ENCODE peak calls at places on chromosomes 3 and 15, in ten cellular contexts. One of them, this sample, is unnamed.
A peak's percentile ranks its signal among the peaks of the same experiment; 100 is the strongest.

GRCh38 chr3:29283297-29283681 is 2.4 kb downstream of the RBMS3 start:
- DNase-seq in right atrium auricular region: no peak
- DNase-seq in Peyer's patch: no peak
- DNase-seq in neuronal stem cell: no peak
- DNase-seq in colonic mucosa: no peak
- DNase-seq in esophagus squamous epithelium: no peak
- DNase-seq in GM23338: no peak
- DNase-seq in HCT116: no peak
- DNase-seq in tibial artery: no peak
- DNase-seq in GM23248: peak; percentile 39
- DNase-seq in this sample: no peak

GRCh38 chr15:95286911-95287769 is 1043.4 kb upstream of the NR2F2 start:
- DNase-seq in right atrium auricular region: no peak
- DNase-seq in Peyer's patch: no peak
- DNase-seq in neuronal stem cell: peak; percentile 92
- DNase-seq in colonic mucosa: no peak
- DNase-seq in esophagus squamous epithelium: no peak
- DNase-seq in GM23338: peak; percentile 54
- DNase-seq in HCT116: no peak
- DNase-seq in tibial artery: no peak
- DNase-seq in GM23248: no peak
- DNase-seq in this sample: no peak

GRCh38 chr3:27607370-27607769 is 114.8 kb downstream of the EOMES start:
- DNase-seq in right atrium auricular region: no peak
- DNase-seq in Peyer's patch: no peak
- DNase-seq in neuronal stem cell: no peak
- DNase-seq in colonic mucosa: no peak
- DNase-seq in esophagus squamous epithelium: no peak
- DNase-seq in GM23338: peak; percentile 40
- DNase-seq in HCT116: no peak
- DNase-seq in tibial artery: no peak
- DNase-seq in GM23248: peak; percentile 61
- DNase-seq in this sample: no peak

GRCh38 chr3:57559526-57559925 is 3.5 kb downstream of the PDE12 start:
- DNase-seq in right atrium auricular region: no peak
- DNase-seq in Peyer's patch: no peak
- DNase-seq in neuronal stem cell: no peak
- DNase-seq in colonic mucosa: no peak
- DNase-seq in esophagus squamous epithelium: no peak
- DNase-seq in GM23338: no peak
- DNase-seq in HCT116: no peak
- DNase-seq in tibial artery: no peak
- DNase-seq in GM23248: peak; percentile 64
- DNase-seq in this sample: no peak

GRCh38 chr3:129439381-129439816 is 349 bp downstream of the MBD4 start:
- DNase-seq in right atrium auricular region: peak; percentile 73
- DNase-seq in Peyer's patch: peak; percentile 84
- DNase-seq in neuronal stem cell: no peak
- DNase-seq in colonic mucosa: peak; percentile 64
- DNase-seq in esophagus squamous epithelium: peak; percentile 49
- DNase-seq in GM23338: peak; percentile 71
- DNase-seq in HCT116: no peak
- DNase-seq in tibial artery: peak; percentile 58
- DNase-seq in GM23248: peak; percentile 64
- DNase-seq in this sample: peak; percentile 81

GRCh38 chr3:120432105-120432860 is 18.5 kb downstream of the FSTL1 start:
- DNase-seq in right atrium auricular region: no peak
- DNase-seq in Peyer's patch: no peak
- DNase-seq in neuronal stem cell: peak; percentile 63
- DNase-seq in colonic mucosa: no peak
- DNase-seq in esophagus squamous epithelium: no peak
- DNase-seq in GM23338: peak; percentile 91
- DNase-seq in HCT116: no peak
- DNase-seq in tibial artery: no peak
- DNase-seq in GM23248: peak; percentile 62
- DNase-seq in this sample: no peak

GRCh38 chr3:63753567-63753966 is 65.5 kb upstream of the C3orf49 start:
- DNase-seq in right atrium auricular region: no peak
- DNase-seq in Peyer's patch: no peak
- DNase-seq in neuronal stem cell: peak; percentile 15
- DNase-seq in colonic mucosa: no peak
- DNase-seq in esophagus squamous epithelium: no peak
- DNase-seq in GM23338: peak; percentile 61
- DNase-seq in HCT116: no peak
- DNase-seq in tibial artery: no peak
- DNase-seq in GM23248: peak; percentile 48
- DNase-seq in this sample: no peak

GRCh38 chr15:43541785-43542184 is 24.4 kb downstream of the MAP1A start:
- DNase-seq in right atrium auricular region: no peak
- DNase-seq in Peyer's patch: no peak
- DNase-seq in neuronal stem cell: no peak
- DNase-seq in colonic mucosa: no peak
- DNase-seq in esophagus squamous epithelium: no peak
- DNase-seq in GM23338: no peak
- DNase-seq in HCT116: no peak
- DNase-seq in tibial artery: no peak
- DNase-seq in GM23248: peak; percentile 37
- DNase-seq in this sample: no peak

GRCh38 chr3:150348500-150348899 is 59.6 kb upstream of the TSC22D2 start:
- DNase-seq in right atrium auricular region: peak; percentile 82
- DNase-seq in Peyer's patch: no peak
- DNase-seq in neuronal stem cell: no peak
- DNase-seq in colonic mucosa: no peak
- DNase-seq in esophagus squamous epithelium: no peak
- DNase-seq in GM23338: no peak
- DNase-seq in HCT116: peak; percentile 71
- DNase-seq in tibial artery: no peak
- DNase-seq in GM23248: peak; percentile 95
- DNase-seq in this sample: no peak

GRCh38 chr3:99962703-99963102 is 145.0 kb downstream of the CMSS1 start:
- DNase-seq in right atrium auricular region: no peak
- DNase-seq in Peyer's patch: no peak
- DNase-seq in neuronal stem cell: no peak
- DNase-seq in colonic mucosa: no peak
- DNase-seq in esophagus squamous epithelium: no peak
- DNase-seq in GM23338: no peak
- DNase-seq in HCT116: no peak
- DNase-seq in tibial artery: no peak
- DNase-seq in GM23248: peak; percentile 88
- DNase-seq in this sample: no peak

GRCh38 chr3:167783781-167784180 is 48.3 kb downstream of the SERPINI1 start:
- DNase-seq in right atrium auricular region: no peak
- DNase-seq in Peyer's patch: no peak
- DNase-seq in neuronal stem cell: no peak
- DNase-seq in colonic mucosa: no peak
- DNase-seq in esophagus squamous epithelium: no peak
- DNase-seq in GM23338: no peak
- DNase-seq in HCT116: no peak
- DNase-seq in tibial artery: no peak
- DNase-seq in GM23248: no peak
- DNase-seq in this sample: no peak

DNA sequence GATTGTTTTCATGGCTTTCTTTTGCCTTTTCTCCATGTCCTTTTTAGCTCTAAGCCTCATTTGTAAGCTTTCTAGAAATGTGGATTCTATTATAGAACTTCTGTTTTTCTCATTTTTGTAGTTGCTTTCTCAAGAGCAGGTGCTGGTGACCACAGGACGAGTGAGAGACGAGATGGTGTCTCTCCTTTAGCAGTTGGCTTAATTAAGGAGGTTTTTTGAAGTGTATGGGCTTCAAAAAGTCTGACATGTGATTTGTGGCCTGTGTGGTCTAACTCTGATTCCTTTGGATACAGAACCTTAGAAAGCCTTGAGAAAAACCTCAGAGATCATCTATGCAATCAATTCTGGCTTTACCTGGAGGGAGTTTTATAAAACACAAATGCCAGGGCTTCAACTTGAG is 292.8 kb downstream of the LPP start:
- DNase-seq in right atrium auricular region: no peak
- DNase-seq in Peyer's patch: peak; percentile 50
- DNase-seq in neuronal stem cell: no peak
- DNase-seq in colonic mucosa: no peak
- DNase-seq in esophagus squamous epithelium: no peak
- DNase-seq in GM23338: no peak
- DNase-seq in HCT116: no peak
- DNase-seq in tibial artery: no peak
- DNase-seq in GM23248: no peak
- DNase-seq in this sample: no peak
- H3K27ac ChIP-seq in right atrium auricular region: no peak overlapping the region
- H3K27ac ChIP-seq in Peyer's patch: no peak overlapping the region
- H3K27ac ChIP-seq in neuronal stem cell: no peak overlapping the region
- H3K27ac ChIP-seq in colonic mucosa: no peak overlapping the region
- H3K27ac ChIP-seq in esophagus squamous epithelium: no peak overlapping the region
- H3K27ac ChIP-seq in GM23338: no peak overlapping the region
- H3K27ac ChIP-seq in HCT116: no peak overlapping the region
- H3K27ac ChIP-seq in tibial artery: no peak overlapping the region
- H3K27ac ChIP-seq in GM23248: no peak overlapping the region
- H3K27ac ChIP-seq in this sample: no peak overlapping the region

DNA sequence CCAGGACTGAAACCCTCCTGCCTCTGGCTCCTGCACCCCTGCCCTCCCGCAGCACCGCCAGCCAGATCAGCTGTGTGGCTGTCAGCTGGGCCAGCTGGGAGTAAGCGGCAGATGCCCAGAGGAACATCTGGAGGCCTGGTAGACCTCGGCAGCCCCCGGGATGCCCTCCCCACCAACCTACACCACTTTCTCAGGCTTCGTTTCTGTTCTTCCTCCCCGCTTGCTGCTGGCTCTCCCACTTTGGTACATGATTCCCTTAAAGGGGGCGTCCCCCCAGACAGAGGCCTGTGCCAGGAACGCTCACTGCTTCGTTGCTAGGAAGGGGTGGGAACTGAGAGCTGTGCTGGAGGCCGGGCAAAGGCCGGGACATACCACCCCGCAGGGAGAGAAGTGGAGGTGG is 91.4 kb upstream of the RPL32 start:
- DNase-seq in right atrium auricular region: no peak
- DNase-seq in Peyer's patch: no peak
- DNase-seq in neuronal stem cell: no peak
- DNase-seq in colonic mucosa: no peak
- DNase-seq in esophagus squamous epithelium: no peak
- DNase-seq in GM23338: no peak
- DNase-seq in HCT116: no peak
- DNase-seq in tibial artery: no peak
- DNase-seq in GM23248: no peak
- DNase-seq in this sample: no peak
- H3K4me1 ChIP-seq in right atrium auricular region: peaks cover 74% of the 10 kb centered on the region
- H3K4me1 ChIP-seq in Peyer's patch: peaks cover 32% of the 10 kb centered on the region
- H3K4me1 ChIP-seq in neuronal stem cell: no peaks in the 10 kb centered on the region
- H3K4me1 ChIP-seq in colonic mucosa: no peaks in the 10 kb centered on the region
- H3K4me1 ChIP-seq in esophagus squamous epithelium: peaks cover 51% of the 10 kb centered on the region
- H3K4me1 ChIP-seq in GM23338: no peaks in the 10 kb centered on the region
- H3K4me1 ChIP-seq in HCT116: no peaks in the 10 kb centered on the region
- H3K4me1 ChIP-seq in tibial artery: peaks cover 62% of the 10 kb centered on the region
- H3K4me1 ChIP-seq in GM23248: no peaks in the 10 kb centered on the region
- H3K4me1 ChIP-seq in this sample: peaks cover 34% of the 10 kb centered on the region

DNA sequence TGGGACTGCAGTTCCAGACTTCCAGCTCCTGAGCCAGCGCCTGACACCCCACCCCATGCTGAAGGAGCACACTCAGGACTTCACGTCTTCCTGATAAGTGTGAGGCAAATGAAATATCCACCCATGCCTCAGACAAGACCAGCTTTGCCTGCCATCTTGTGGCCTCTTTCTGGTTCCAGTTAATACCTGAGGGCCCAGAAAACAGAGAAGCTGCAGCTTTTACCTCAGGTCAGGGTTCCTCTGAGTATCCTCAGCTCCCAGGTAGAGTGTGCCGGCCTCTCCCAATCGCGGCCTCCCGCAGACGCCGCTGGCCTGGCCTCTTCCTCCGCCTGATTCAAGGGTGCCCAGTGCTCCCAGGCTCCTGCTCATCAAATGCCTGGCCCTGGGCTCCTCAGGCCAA is 5.1 kb upstream of the KLHL6 start:
- DNase-seq in right atrium auricular region: no peak
- DNase-seq in Peyer's patch: peak; percentile 31
- DNase-seq in neuronal stem cell: no peak
- DNase-seq in colonic mucosa: peak; percentile 41
- DNase-seq in esophagus squamous epithelium: no peak
- DNase-seq in GM23338: peak; percentile 53
- DNase-seq in HCT116: no peak
- DNase-seq in tibial artery: no peak
- DNase-seq in GM23248: no peak
- DNase-seq in this sample: no peak
- H3K27ac ChIP-seq in right atrium auricular region: no peak overlapping the region
- H3K27ac ChIP-seq in Peyer's patch: no peak overlapping the region
- H3K27ac ChIP-seq in neuronal stem cell: no peak overlapping the region
- H3K27ac ChIP-seq in colonic mucosa: no peak overlapping the region
- H3K27ac ChIP-seq in esophagus squamous epithelium: no peak overlapping the region
- H3K27ac ChIP-seq in GM23338: no peak overlapping the region
- H3K27ac ChIP-seq in HCT116: no peak overlapping the region
- H3K27ac ChIP-seq in tibial artery: no peak overlapping the region
- H3K27ac ChIP-seq in GM23248: no peak overlapping the region
- H3K27ac ChIP-seq in this sample: no peak overlapping the region

GRCh38 chr3:16503191-16503776 is 10.2 kb downstream of the RFTN1 start:
- DNase-seq in right atrium auricular region: no peak
- DNase-seq in Peyer's patch: no peak
- DNase-seq in neuronal stem cell: no peak
- DNase-seq in colonic mucosa: no peak
- DNase-seq in esophagus squamous epithelium: no peak
- DNase-seq in GM23338: no peak
- DNase-seq in HCT116: no peak
- DNase-seq in tibial artery: no peak
- DNase-seq in GM23248: peak; percentile 24
- DNase-seq in this sample: no peak

GRCh38 chr3:16502347-16502908 is 11.1 kb downstream of the RFTN1 start:
- DNase-seq in right atrium auricular region: no peak
- DNase-seq in Peyer's patch: no peak
- DNase-seq in neuronal stem cell: no peak
- DNase-seq in colonic mucosa: no peak
- DNase-seq in esophagus squamous epithelium: no peak
- DNase-seq in GM23338: no peak
- DNase-seq in HCT116: no peak
- DNase-seq in tibial artery: no peak
- DNase-seq in GM23248: no peak
- DNase-seq in this sample: no peak

GRCh38 chr3:16500911-16501310 is 12.6 kb downstream of the RFTN1 start:
- DNase-seq in right atrium auricular region: no peak
- DNase-seq in Peyer's patch: no peak
- DNase-seq in neuronal stem cell: no peak
- DNase-seq in colonic mucosa: no peak
- DNase-seq in esophagus squamous epithelium: no peak
- DNase-seq in GM23338: no peak
- DNase-seq in HCT116: no peak
- DNase-seq in tibial artery: no peak
- DNase-seq in GM23248: no peak
- DNase-seq in this sample: no peak

GRCh38 chr3:16498130-16498890 is 15.2 kb downstream of the RFTN1 start:
- DNase-seq in right atrium auricular region: no peak
- DNase-seq in Peyer's patch: no peak
- DNase-seq in neuronal stem cell: no peak
- DNase-seq in colonic mucosa: no peak
- DNase-seq in esophagus squamous epithelium: no peak
- DNase-seq in GM23338: peak; percentile 76
- DNase-seq in HCT116: no peak
- DNase-seq in tibial artery: no peak
- DNase-seq in GM23248: no peak
- DNase-seq in this sample: no peak

DNA sequence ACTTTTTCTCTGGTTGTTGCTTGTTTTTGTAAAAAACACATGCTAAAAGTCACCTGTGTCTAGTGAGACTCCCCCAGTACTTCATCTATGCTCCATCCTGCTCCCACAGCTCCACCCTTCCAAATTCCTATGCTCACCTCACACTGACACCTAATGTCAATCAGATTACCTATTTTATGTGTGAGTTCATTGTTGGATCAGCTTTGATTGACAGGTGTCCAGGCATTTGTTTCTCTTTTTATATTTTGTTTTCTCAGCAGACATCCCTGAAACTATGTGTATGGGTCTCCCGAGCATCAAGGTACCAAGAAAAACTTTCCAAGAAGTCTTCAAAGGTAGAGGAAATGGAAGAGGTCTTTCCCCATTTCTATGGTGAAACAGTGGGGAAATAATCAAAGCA is 13.4 kb downstream of the RFTN1 start:
- DNase-seq in right atrium auricular region: no peak
- DNase-seq in Peyer's patch: no peak
- DNase-seq in neuronal stem cell: no peak
- DNase-seq in colonic mucosa: no peak
- DNase-seq in esophagus squamous epithelium: no peak
- DNase-seq in GM23338: no peak
- DNase-seq in HCT116: no peak
- DNase-seq in tibial artery: no peak
- DNase-seq in GM23248: no peak
- DNase-seq in this sample: no peak
- H3K4me1 ChIP-seq in right atrium auricular region: peaks cover 14% of the 10 kb centered on the region
- H3K4me1 ChIP-seq in Peyer's patch: peaks cover 21% of the 10 kb centered on the region
- H3K4me1 ChIP-seq in neuronal stem cell: peaks cover 9% of the 10 kb centered on the region
- H3K4me1 ChIP-seq in colonic mucosa: no peaks in the 10 kb centered on the region
- H3K4me1 ChIP-seq in esophagus squamous epithelium: peaks cover 19% of the 10 kb centered on the region
- H3K4me1 ChIP-seq in GM23338: peaks cover 24% of the 10 kb centered on the region
- H3K4me1 ChIP-seq in HCT116: no peaks in the 10 kb centered on the region
- H3K4me1 ChIP-seq in tibial artery: peaks cover 4% of the 10 kb centered on the region
- H3K4me1 ChIP-seq in GM23248: no peaks in the 10 kb centered on the region
- H3K4me1 ChIP-seq in this sample: peaks cover 39% of the 10 kb centered on the region